ENCODE peak calls at places on chromosomes 1 and 21, in six cellular contexts. One of them, this sample, is unnamed. For H3K27me3, the result is how much of the 10 kb centered on the place peaks cover.

GRCh38 chr1:210702512-210702911 is 373.8 kb downstream of the HHAT start:
- DNase-seq in ovary: no peak
- DNase-seq in fibroblast of lung: no peak
- DNase-seq in A673: no peak
- DNase-seq in uterus: no peak
- DNase-seq in transverse colon: no peak
- DNase-seq in this sample: no peak

GRCh38 chr1:66644331-66644730 is 107.9 kb upstream of the DYNLT5 start:
- DNase-seq in ovary: no peak
- DNase-seq in fibroblast of lung: no peak
- DNase-seq in A673: no peak
- DNase-seq in uterus: no peak
- DNase-seq in transverse colon: no peak
- DNase-seq in this sample: no peak

GRCh38 chr1:34617717-34618116 is 137.1 kb upstream of the GJB5 start:
- DNase-seq in ovary: no peak
- DNase-seq in fibroblast of lung: no peak
- DNase-seq in A673: no peak
- DNase-seq in uterus: no peak
- DNase-seq in transverse colon: no peak
- DNase-seq in this sample: no peak

GRCh38 chr1:77824083-77824482 is 44.6 kb downstream of the MIGA1 start:
- DNase-seq in ovary: no peak
- DNase-seq in fibroblast of lung: peak
- DNase-seq in A673: peak
- DNase-seq in uterus: no peak
- DNase-seq in transverse colon: no peak
- DNase-seq in this sample: no peak

GRCh38 chr1:202981939-202982338 is 14.9 kb upstream of the CYB5R1 start:
- DNase-seq in ovary: no peak
- DNase-seq in fibroblast of lung: no peak
- DNase-seq in A673: no peak
- DNase-seq in uterus: no peak
- DNase-seq in transverse colon: no peak
- DNase-seq in this sample: no peak

GRCh38 chr1:198936371-198937083 is 297.7 kb downstream of the PTPRC start:
- DNase-seq in ovary: no peak
- DNase-seq in fibroblast of lung: peak
- DNase-seq in A673: peak
- DNase-seq in uterus: no peak
- DNase-seq in transverse colon: no peak
- DNase-seq in this sample: no peak

GRCh38 chr1:4796999-4797375 is 142.6 kb downstream of the AJAP1 start:
- DNase-seq in ovary: peak
- DNase-seq in fibroblast of lung: no peak
- DNase-seq in A673: no peak
- DNase-seq in uterus: no peak
- DNase-seq in transverse colon: no peak
- DNase-seq in this sample: no peak

GRCh38 chr1:53163291-53163768 is 20.9 kb upstream of the SLC1A7 start:
- DNase-seq in ovary: no peak
- DNase-seq in fibroblast of lung: no peak
- DNase-seq in A673: no peak
- DNase-seq in uterus: no peak
- DNase-seq in transverse colon: no peak
- DNase-seq in this sample: peak

GRCh38 chr1:54480201-54480848 is 67.7 kb upstream of the ACOT11 start:
- DNase-seq in ovary: no peak
- DNase-seq in fibroblast of lung: no peak
- DNase-seq in A673: no peak
- DNase-seq in uterus: no peak
- DNase-seq in transverse colon: no peak
- DNase-seq in this sample: no peak

GRCh38 chr1:31196685-31197084 is 43.0 kb downstream of the NKAIN1 start:
- DNase-seq in ovary: no peak
- DNase-seq in fibroblast of lung: peak
- DNase-seq in A673: no peak
- DNase-seq in uterus: no peak
- DNase-seq in transverse colon: no peak
- DNase-seq in this sample: no peak

GRCh38 chr1:231931846-231932454 is 305.4 kb downstream of the DISC1 start:
- DNase-seq in ovary: no peak
- DNase-seq in fibroblast of lung: no peak
- DNase-seq in A673: peak
- DNase-seq in uterus: no peak
- DNase-seq in transverse colon: no peak
- DNase-seq in this sample: peak

GRCh38 chr1:62285440-62285839 is 33.8 kb downstream of the KANK4 start:
- DNase-seq in ovary: no peak
- DNase-seq in fibroblast of lung: no peak
- DNase-seq in A673: no peak
- DNase-seq in uterus: no peak
- DNase-seq in transverse colon: no peak
- DNase-seq in this sample: no peak

GRCh38 chr1:3372317-3372716 is 82.1 kb upstream of the ARHGEF16 start:
- DNase-seq in ovary: no peak
- DNase-seq in fibroblast of lung: no peak
- DNase-seq in A673: no peak
- DNase-seq in uterus: no peak
- DNase-seq in transverse colon: no peak
- DNase-seq in this sample: no peak

GRCh38 chr1:80008934-80009333 is 1002.4 kb upstream of the ADGRL4 start:
- DNase-seq in ovary: no peak
- DNase-seq in fibroblast of lung: no peak
- DNase-seq in A673: no peak
- DNase-seq in uterus: no peak
- DNase-seq in transverse colon: no peak
- DNase-seq in this sample: no peak

GRCh38 chr1:55038552-55038838 is 853 bp upstream of the PCSK9 start:
- DNase-seq in ovary: no peak
- DNase-seq in fibroblast of lung: no peak
- DNase-seq in A673: no peak
- DNase-seq in uterus: no peak
- DNase-seq in transverse colon: no peak
- DNase-seq in this sample: no peak

GRCh38 chr1:247212012-247212411 is 40.2 kb upstream of the ZNF124 start:
- DNase-seq in ovary: no peak
- DNase-seq in fibroblast of lung: no peak
- DNase-seq in A673: no peak
- DNase-seq in uterus: no peak
- DNase-seq in transverse colon: peak
- DNase-seq in this sample: no peak

GRCh38 chr1:65527211-65527610 is 106.7 kb downstream of the LEPR start:
- DNase-seq in ovary: no peak
- DNase-seq in fibroblast of lung: peak
- DNase-seq in A673: peak
- DNase-seq in uterus: no peak
- DNase-seq in transverse colon: no peak
- DNase-seq in this sample: no peak

GRCh38 chr1:116817582-116818064 is 63.4 kb downstream of the CD2 start:
- DNase-seq in ovary: no peak
- DNase-seq in fibroblast of lung: peak
- DNase-seq in A673: peak
- DNase-seq in uterus: no peak
- DNase-seq in transverse colon: peak
- DNase-seq in this sample: no peak

GRCh38 chr21:26267389-26267788 is 96.8 kb upstream of the APP start:
- DNase-seq in ovary: no peak
- DNase-seq in fibroblast of lung: no peak
- DNase-seq in A673: no peak
- DNase-seq in uterus: no peak
- DNase-seq in transverse colon: no peak
- DNase-seq in this sample: no peak

GRCh38 chr1:41537257-41537656 is 52.8 kb upstream of the EDN2 start:
- DNase-seq in ovary: peak
- DNase-seq in fibroblast of lung: no peak
- DNase-seq in A673: no peak
- DNase-seq in uterus: peak
- DNase-seq in transverse colon: no peak
- DNase-seq in this sample: no peak

GRCh38 chr1:8113257-8114220 is 87.4 kb upstream of the ERRFI1 start:
- DNase-seq in ovary: no peak
- DNase-seq in fibroblast of lung: no peak
- DNase-seq in A673: peak
- DNase-seq in uterus: no peak
- DNase-seq in transverse colon: no peak
- DNase-seq in this sample: no peak

GRCh38 chr1:168504064-168504837 is 39.5 kb downstream of the XCL2 start:
- DNase-seq in ovary: no peak
- DNase-seq in fibroblast of lung: peak
- DNase-seq in A673: no peak
- DNase-seq in uterus: no peak
- DNase-seq in transverse colon: peak
- DNase-seq in this sample: no peak

GRCh38 chr1:2520206-2520605 is 6.2 kb downstream of the PANK4 start:
- DNase-seq in ovary: no peak
- DNase-seq in fibroblast of lung: no peak
- DNase-seq in A673: no peak
- DNase-seq in uterus: no peak
- DNase-seq in transverse colon: no peak
- DNase-seq in this sample: no peak

GRCh38 chr1:33094971-33095604 is 14.1 kb downstream of the AZIN2 start:
- DNase-seq in ovary: no peak
- DNase-seq in fibroblast of lung: peak
- DNase-seq in A673: peak
- DNase-seq in uterus: peak
- DNase-seq in transverse colon: peak
- DNase-seq in this sample: no peak

GRCh38 chr1:112995890-112996289 is 39.9 kb upstream of the SLC16A1 start:
- DNase-seq in ovary: no peak
- DNase-seq in fibroblast of lung: no peak
- DNase-seq in A673: no peak
- DNase-seq in uterus: no peak
- DNase-seq in transverse colon: no peak
- DNase-seq in this sample: no peak

GRCh38 chr1:112513112-112513870 is 4.5 kb downstream of the WNT2B start:
- DNase-seq in ovary: peak
- DNase-seq in fibroblast of lung: peak
- DNase-seq in A673: no peak
- DNase-seq in uterus: no peak
- DNase-seq in transverse colon: peak
- DNase-seq in this sample: no peak

GRCh38 chr1:164240081-164240480 is 318.9 kb upstream of the PBX1 start:
- DNase-seq in ovary: no peak
- DNase-seq in fibroblast of lung: peak
- DNase-seq in A673: no peak
- DNase-seq in uterus: no peak
- DNase-seq in transverse colon: no peak
- DNase-seq in this sample: no peak

GRCh38 chr21:29316806-29317205 is 18.1 kb downstream of the BACH1 start:
- DNase-seq in ovary: no peak
- DNase-seq in fibroblast of lung: no peak
- DNase-seq in A673: no peak
- DNase-seq in uterus: no peak
- DNase-seq in transverse colon: no peak
- DNase-seq in this sample: no peak

GRCh38 chr21:29311802-29312201 is 13.1 kb downstream of the BACH1 start:
- DNase-seq in ovary: no peak
- DNase-seq in fibroblast of lung: no peak
- DNase-seq in A673: no peak
- DNase-seq in uterus: no peak
- DNase-seq in transverse colon: no peak
- DNase-seq in this sample: peak

GRCh38 chr21:29316029-29316742 is 17.5 kb downstream of the BACH1 start:
- DNase-seq in ovary: no peak
- DNase-seq in fibroblast of lung: no peak
- DNase-seq in A673: no peak
- DNase-seq in uterus: no peak
- DNase-seq in transverse colon: no peak
- DNase-seq in this sample: no peak

GRCh38 chr21:29315155-29315749 is 16.5 kb downstream of the BACH1 start:
- DNase-seq in ovary: no peak
- DNase-seq in fibroblast of lung: no peak
- DNase-seq in A673: no peak
- DNase-seq in uterus: no peak
- DNase-seq in transverse colon: no peak
- DNase-seq in this sample: no peak

DNA sequence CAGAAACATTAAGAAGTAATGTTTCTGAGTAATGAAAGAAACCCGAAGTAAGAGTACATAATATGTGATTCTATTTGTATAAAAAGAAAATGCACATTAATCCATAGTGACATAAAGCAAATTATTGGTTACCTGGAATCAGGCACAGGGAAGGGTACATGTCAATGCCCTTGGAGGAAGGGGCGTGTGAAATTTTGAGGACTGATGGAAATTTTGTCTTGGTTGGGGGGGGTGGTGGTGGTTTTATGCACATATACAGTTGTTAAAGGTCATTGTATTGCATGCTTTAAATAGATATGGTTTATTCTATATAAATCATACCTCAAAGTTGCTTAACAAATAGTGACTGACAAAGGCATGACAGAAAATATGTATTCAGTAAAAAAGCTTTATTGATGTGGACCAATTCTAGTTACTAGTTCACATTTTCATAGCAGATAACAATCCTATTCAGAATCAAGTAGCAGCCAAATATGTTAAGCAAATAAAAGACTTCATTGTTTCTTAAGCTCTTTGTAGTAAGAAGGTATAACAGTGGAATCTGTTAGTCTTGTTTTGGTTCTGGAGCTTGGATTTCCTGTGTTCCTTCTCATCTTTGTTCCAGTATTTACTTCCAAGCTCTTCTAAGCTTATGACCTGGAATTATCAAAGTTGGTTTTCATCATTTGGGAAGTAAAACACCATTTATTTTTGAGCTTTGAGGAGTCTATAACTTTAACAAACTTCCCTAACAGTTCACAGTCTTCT is 15.1 kb downstream of the BACH1 start:
- DNase-seq in ovary: no peak
- DNase-seq in fibroblast of lung: no peak
- DNase-seq in A673: no peak
- DNase-seq in uterus: no peak
- DNase-seq in transverse colon: no peak
- DNase-seq in this sample: no peak
- H3K27me3 ChIP-seq in ovary: under half
- H3K27me3 ChIP-seq in fibroblast of lung: under half
- H3K27me3 ChIP-seq in A673: under half
- H3K27me3 ChIP-seq in uterus: under half
- H3K27me3 ChIP-seq in transverse colon: under half
- H3K27me3 ChIP-seq in this sample: under half

GRCh38 chr1:148362141-148362929 is 120.8 kb downstream of the PPIAL4G start:
- DNase-seq in ovary: no peak
- DNase-seq in fibroblast of lung: no peak
- DNase-seq in A673: no peak
- DNase-seq in uterus: no peak
- DNase-seq in transverse colon: peak
- DNase-seq in this sample: no peak
- H3K27ac ChIP-seq in ovary: no peak
- H3K27ac ChIP-seq in fibroblast of lung: no peak
- H3K27ac ChIP-seq in A673: no peak
- H3K27ac ChIP-seq in uterus: no peak
- H3K27ac ChIP-seq in transverse colon: peak
- H3K27ac ChIP-seq in this sample: no peak

GRCh38 chr1:43358121-43358745 is 548 bp upstream of the CDC20 start:
- DNase-seq in ovary: no peak
- DNase-seq in fibroblast of lung: peak
- DNase-seq in A673: peak
- DNase-seq in uterus: no peak
- DNase-seq in transverse colon: peak
- DNase-seq in this sample: no peak
- TF ChIP-seq CTCF in ovary: no peak
- TF ChIP-seq CTCF in fibroblast of lung: peak
- TF ChIP-seq CTCF in A673: peak
- TF ChIP-seq CTCF in uterus: no peak
- TF ChIP-seq CTCF in transverse colon: peak
- TF ChIP-seq CTCF in this sample: peak

GRCh38 chr21:37712204-37712934 is 203.9 kb downstream of the KCNJ6 start:
- DNase-seq in ovary: peak
- DNase-seq in fibroblast of lung: peak
- DNase-seq in A673: peak
- DNase-seq in uterus: peak
- DNase-seq in transverse colon: peak
- DNase-seq in this sample: no peak
- H3K27me3 ChIP-seq in ovary: under half
- H3K27me3 ChIP-seq in fibroblast of lung: under half
- H3K27me3 ChIP-seq in A673: under half
- H3K27me3 ChIP-seq in uterus: under half
- H3K27me3 ChIP-seq in transverse colon: under half
- H3K27me3 ChIP-seq in this sample: under half